ENCODE peak calls at places on chromosomes 16 and 17, in four cellular contexts. C is aorta, T is ovary, W is left ventricle myocardium inferior. V is an unnamed sample. For H3K4me1, the result is how much of the 10 kb centered on the place peaks cover.

GRCh38 chr16:25838724-25839186 is 147.0 kb downstream of the HS3ST4 start:
- DNase-seq in T (no peak), C (no peak), W (no peak), V (no peak)

GRCh38 chr16:31093132-31093703 is 1.4 kb downstream of the VKORC1 start:
- DNase-seq in W (no peak), C (no peak), T (peak), V (no peak)

GRCh38 chr16:23562505-23562904 is 5.0 kb downstream of the UBFD1 start:
- DNase-seq in W (no peak), C (no peak), T (no peak), V (no peak)

GRCh38 chr17:75783069-75783783 is 1.4 kb upstream of the UNK start:
- DNase-seq in C (no peak), T (no peak), W (no peak), V (no peak)

GRCh38 chr17:55641559-55642160 is 81.0 kb downstream of the TMEM100 start:
- DNase-seq in W (peak), T (peak), C (no peak), V (peak)

GRCh38 chr17:7486181-7486580 is 2.0 kb downstream of the POLR2A start:
- DNase-seq in T (no peak), C (no peak), W (no peak), V (no peak)

GRCh38 chr16:19238386-19238785 is 47.1 kb upstream of the CLEC19A start:
- DNase-seq in T (no peak), W (no peak), C (no peak), V (no peak)

GRCh38 chr16:4914528-4915225 is 22.3 kb downstream of the PPL start:
- DNase-seq in T (no peak), W (no peak), C (no peak), V (no peak)

GRCh38 chr16:29811896-29812665 is at the start of gene PRRT2:
- DNase-seq in W (peak), C (peak), T (peak), V (peak)

GRCh38 chr17:75695830-75696271 is 25.4 kb upstream of the ITGB4 start:
- DNase-seq in W (peak), T (no peak), C (no peak), V (no peak)

GRCh38 chr16:11551842-11552241 is 34.9 kb downstream of the LITAF start:
- DNase-seq in C (no peak), W (no peak), T (no peak), V (no peak)

GRCh38 chr17:33233855-33234228 is 59.3 kb downstream of the ASIC2 start:
- DNase-seq in T (peak), W (peak), C (no peak), V (peak)

GRCh38 chr17:45577571-45578279 is 87.2 kb upstream of the PLEKHM1 start:
- DNase-seq in T (no peak), W (no peak), C (no peak), V (no peak)

GRCh38 chr17:33112763-33113162 is 121.1 kb downstream of the SPACA3 start:
- DNase-seq in C (no peak), T (no peak), W (no peak), V (no peak)

GRCh38 chr17:48545022-48545376 is at the start of gene HOXB2:
- DNase-seq in C (no peak), W (peak), T (no peak), V (no peak)

DNA sequence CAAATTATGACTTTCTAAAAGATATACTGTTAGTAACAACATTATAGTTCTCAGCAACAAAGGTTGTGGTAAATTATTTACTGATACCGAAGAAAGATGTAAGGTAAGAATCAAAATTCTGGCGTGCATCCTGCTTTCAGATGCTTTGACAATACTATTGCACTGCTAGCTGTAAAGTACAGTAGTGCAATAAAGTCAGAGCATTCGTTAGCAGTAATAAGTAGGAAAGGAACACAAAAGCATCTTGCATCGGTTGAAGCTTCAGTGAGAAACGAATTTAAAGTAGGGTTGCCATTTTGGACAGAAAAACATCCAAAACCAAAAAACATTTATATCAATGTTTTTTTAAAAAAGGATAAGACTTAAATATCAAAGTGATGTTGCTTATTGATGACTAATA is 4.0 kb downstream of the SKA2 start:
- DNase-seq in W (no peak), T (no peak), C (no peak), V (no peak)
- H3K4me1 ChIP-seq in W (under half), T (under half), C (under half), V (under half)

DNA sequence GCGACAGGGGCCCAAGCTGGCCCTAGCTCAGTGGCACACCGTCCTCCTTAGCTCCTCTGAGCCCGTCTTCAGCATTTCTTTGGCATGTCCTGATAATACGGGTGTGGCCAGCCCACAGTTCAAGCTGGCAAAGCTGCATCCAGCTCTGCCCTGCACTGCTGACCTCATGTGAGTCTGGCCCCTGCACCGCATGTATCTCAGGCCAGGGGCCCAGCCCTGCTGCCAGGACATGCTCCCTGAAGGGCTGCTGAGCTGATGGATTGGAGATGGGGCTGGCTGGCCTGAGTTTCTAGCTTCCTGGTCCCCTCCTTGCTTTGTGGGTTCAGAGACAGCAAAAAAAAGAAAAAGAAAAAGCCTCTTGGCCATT is 2.4 kb downstream of the DOC2B start:
- DNase-seq in C (no peak), T (no peak), W (no peak), V (no peak)
- H3K4me3 ChIP-seq in C (no peak), T (no peak), W (peak), V (no peak)

GRCh38 chr16:68285683-68286082 is 21.4 kb downstream of the SLC7A6 start:
- DNase-seq in T (no peak), W (no peak), C (no peak), V (no peak)
- H3K4me1 ChIP-seq in T (under half), W (half or more), C (under half), V (under half)

GRCh38 chr17:58528443-58528842 is 14.0 kb upstream of the MTMR4 start:
- DNase-seq in W (no peak), T (no peak), C (no peak), V (no peak)
- H3K4me3 ChIP-seq in W (peak), T (no peak), C (no peak), V (no peak)

GRCh38 chr17:57935833-57936807 is 19.1 kb downstream of the CUEDC1 start:
- DNase-seq in C (no peak), W (peak), T (peak), V (peak)
- H3K4me1 ChIP-seq in C (under half), W (half or more), T (under half), V (under half)

GRCh38 chr17:9020096-9020823 is 1.1 kb upstream of the NTN1 start:
- DNase-seq in W (no peak), C (no peak), T (no peak), V (no peak)
- H3K4me3 ChIP-seq in W (peak), C (no peak), T (peak), V (peak)

DNA sequence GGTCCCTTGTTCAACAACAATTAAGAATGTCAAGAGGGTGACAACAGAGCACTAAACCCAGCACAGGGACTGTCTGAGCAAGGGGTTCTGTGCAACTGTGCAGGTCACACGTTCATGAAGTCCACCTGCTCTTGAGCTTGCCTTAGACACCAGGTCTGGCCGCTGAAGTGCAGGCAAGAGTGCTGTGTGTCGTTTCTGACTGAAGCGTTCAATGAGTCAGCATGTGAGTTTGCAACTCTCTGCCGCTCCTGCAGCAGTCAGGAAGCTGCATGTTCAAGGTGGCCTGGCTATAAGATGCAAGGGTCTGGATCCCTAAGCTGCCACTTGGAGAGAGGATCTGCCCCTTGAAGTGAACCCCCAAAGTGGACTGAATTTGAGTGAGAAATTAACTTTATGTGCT is 332.7 kb upstream of the HSBP1 start:
- DNase-seq in W (no peak), C (no peak), T (no peak), V (no peak)
- H3K4me1 ChIP-seq in W (under half), C (under half), T (under half), V (under half)

V was measured in uterus.